ENCODE peak calls at places on chromosome 1, in nine cellular contexts. X, I, E, T, W, Z, K, L and N are unnamed samples.

GRCh38 chr1:61081637-61082335 is 575 bp upstream of the NFIA start:
- DNase-seq in K (peak; percentile 54), I (peak; percentile 36), X (peak; percentile 38), Z (peak; percentile 69), E (no peak), W (peak; percentile 77), L (peak; percentile 68), T (no peak), N (no peak)

GRCh38 chr1:172742599-172743500 is 83.9 kb downstream of the FASLG start:
- DNase-seq in Z (peak; percentile 51), E (no peak), L (no peak), T (peak; percentile 49), W (no peak), X (peak; percentile 51), I (no peak), K (no peak), N (no peak)

GRCh38 chr1:231575472-231575871 is 47.0 kb downstream of the TSNAX start:
- DNase-seq in X (no peak), W (no peak), L (no peak), E (no peak), Z (no peak), I (no peak), T (no peak), K (no peak), N (no peak)

GRCh38 chr1:53061859-53062714 is at the start of gene PODN:
- DNase-seq in Z (no peak), L (no peak), K (peak; percentile 63), I (no peak), X (no peak), T (no peak), W (peak; percentile 75), E (no peak), N (peak; percentile 92)

GRCh38 chr1:117595993-117596720 is 9.7 kb upstream of the TENT5C start:
- DNase-seq in X (no peak), L (no peak), E (no peak), W (no peak), T (no peak), Z (no peak), I (peak; percentile 20), K (no peak), N (no peak)

GRCh38 chr1:23019851-23020625 is 770 bp downstream of the KDM1A start:
- DNase-seq in E (peak; percentile 15), I (no peak), W (peak; percentile 72), Z (peak; percentile 70), T (no peak), L (peak; percentile 40), K (peak; percentile 23), X (peak; percentile 40), N (no peak)

GRCh38 chr1:21924503-21925005 is 12.6 kb downstream of the HSPG2 start:
- DNase-seq in X (no peak), K (peak; percentile 74), T (no peak), E (no peak), Z (peak; percentile 99), W (no peak), I (no peak), L (no peak), N (no peak)

GRCh38 chr1:63670164-63670563 is 77.0 kb downstream of the PGM1 start:
- DNase-seq in I (no peak), X (no peak), T (no peak), L (no peak), W (no peak), K (no peak), E (no peak), Z (no peak), N (no peak)

GRCh38 chr1:193349046-193349535 is 162.7 kb upstream of the B3GALT2 start:
- DNase-seq in L (no peak), X (no peak), K (no peak), E (no peak), Z (no peak), I (no peak), T (no peak), W (no peak), N (no peak)

GRCh38 chr1:212981025-212981495 is 30.7 kb downstream of the VASH2 start:
- DNase-seq in E (peak; percentile 67), T (no peak), L (no peak), K (no peak), X (no peak), Z (no peak), W (no peak), I (peak; percentile 37), N (no peak)

GRCh38 chr1:171245458-171246064 is 2.7 kb upstream of the FMO1 start:
- DNase-seq in X (peak; percentile 27), E (peak; percentile 35), T (peak; percentile 45), W (no peak), I (no peak), Z (peak; percentile 34), K (no peak), L (peak; percentile 42), N (no peak)

GRCh38 chr1:147273409-147274307 is 31.2 kb downstream of the CHD1L start:
- DNase-seq in I (no peak), L (peak; percentile 33), T (peak; percentile 29), K (peak; percentile 40), Z (peak; percentile 77), W (no peak), X (peak; percentile 87), E (peak; percentile 16), N (no peak)

GRCh38 chr1:219792337-219793021 is 135.9 kb downstream of the SLC30A10 start:
- DNase-seq in L (no peak), E (no peak), K (no peak), T (no peak), X (peak; percentile 75), Z (no peak), W (no peak), I (no peak), N (peak; percentile 87)

GRCh38 chr1:25609921-25610320 is 6.7 kb upstream of the MAN1C1 start:
- DNase-seq in W (no peak), X (peak; percentile 61), Z (no peak), I (no peak), K (no peak), E (no peak), L (no peak), T (no peak), N (peak; percentile 90)

GRCh38 chr1:153490272-153491051 is 30.0 kb upstream of the S100A7 start:
- DNase-seq in X (peak; percentile 97), L (peak; percentile 85), I (peak; percentile 45), T (peak; percentile 93), W (no peak), K (peak; percentile 96), E (peak; percentile 90), Z (no peak), N (peak; percentile 94)

GRCh38 chr1:212177542-212177941 is 107.7 kb upstream of the PPP2R5A start:
- DNase-seq in L (no peak), T (no peak), K (no peak), E (no peak), X (no peak), W (no peak), Z (no peak), I (no peak), N (no peak)

GRCh38 chr1:204408602-204409001 is 3.0 kb downstream of the PPP1R15B start:
- DNase-seq in I (no peak), L (no peak), K (no peak), W (no peak), E (no peak), T (no peak), Z (no peak), X (no peak), N (no peak)
- H3K27ac ChIP-seq in I (peak overlapping the region; percentile 99), L (no peak overlapping the region), K (peak overlapping the region; percentile 96), W (peak overlapping the region; percentile 98), E (peak overlapping the region; percentile 99), T (no peak overlapping the region), Z (no peak overlapping the region), X (no peak overlapping the region), N (peak overlapping the region; percentile 98)

GRCh38 chr1:160547371-160547901 is 24.4 kb upstream of the SLAMF6 start:
- DNase-seq in I (no peak), E (no peak), T (no peak), W (no peak), X (no peak), Z (no peak), L (no peak), K (no peak), N (no peak)
- TF ChIP-seq POLR2A in I (no peak), E (no peak), T (no peak), W (no peak), X (no peak), Z (no peak), L (no peak), K (no peak), N (no peak)

GRCh38 chr1:33624991-33625870 is 152.8 kb downstream of the ZSCAN20 start:
- DNase-seq in E (no peak), W (no peak), I (no peak), X (no peak), Z (no peak), K (no peak), L (no peak), T (peak; percentile 33), N (no peak)
- TF ChIP-seq CTCF in E (no peak), W (no peak), I (no peak), X (peak; percentile 18), Z (peak; percentile 17), K (no peak), L (no peak), T (peak; percentile 89), N (no peak)

DNA sequence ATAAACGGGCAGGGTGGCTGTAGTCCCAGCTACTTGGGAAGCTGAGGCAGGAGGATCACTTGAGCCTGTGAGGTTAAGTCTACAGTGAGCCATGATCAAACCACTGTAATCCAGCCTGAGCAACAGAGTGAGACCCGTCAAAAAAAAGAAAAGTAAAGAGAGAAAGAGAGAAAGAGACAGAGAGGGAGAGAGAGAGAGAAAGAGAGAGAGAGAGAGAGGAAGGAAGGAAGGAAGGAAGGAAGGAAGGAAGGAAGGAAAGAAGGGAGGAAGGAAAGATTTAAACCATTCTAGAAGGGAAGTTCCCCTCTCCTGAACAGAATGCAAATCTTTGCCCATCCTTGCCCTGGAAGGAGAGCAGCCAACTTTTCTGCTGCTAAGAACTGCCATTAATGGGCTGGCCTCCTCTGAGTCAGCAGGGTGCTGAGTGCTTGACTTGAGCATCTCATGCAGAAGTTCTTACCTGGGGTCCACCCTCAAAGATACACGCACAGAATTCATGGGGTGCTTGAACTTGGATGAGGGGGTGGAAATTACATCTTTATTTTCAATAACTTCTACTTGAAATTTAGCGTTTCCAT is 24.5 kb upstream of the TARDBP start:
- DNase-seq in E (no peak), X (no peak), T (no peak), Z (no peak), I (no peak), K (no peak), L (no peak), W (peak; percentile 1), N (no peak)
- H3K27ac ChIP-seq in E (no peak overlapping the region), X (no peak overlapping the region), T (no peak overlapping the region), Z (no peak overlapping the region), I (no peak overlapping the region), K (no peak overlapping the region), L (no peak overlapping the region), W (no peak overlapping the region), N (no peak overlapping the region)